ENCODE peak calls at places on chromosome 14, in four cellular contexts. One of them, this sample, is unnamed.

GRCh38 chr14:88682495-88683114 is 110.1 kb downstream of the EML5 start:
- DNase-seq in WTC11: peak
- DNase-seq in SK-N-SH: peak
- DNase-seq in GM12878: no peak
- DNase-seq in this sample: peak

GRCh38 chr14:106808458-106808857 is 1282.1 kb downstream of the TMEM121 start:
- DNase-seq in WTC11: no peak
- DNase-seq in SK-N-SH: no peak
- DNase-seq in GM12878: no peak
- DNase-seq in this sample: no peak

GRCh38 chr14:71659165-71659564 is 273.1 kb upstream of the RGS6 start:
- DNase-seq in WTC11: no peak
- DNase-seq in SK-N-SH: no peak
- DNase-seq in GM12878: no peak
- DNase-seq in this sample: no peak

GRCh38 chr14:51607677-51608076 is 44.0 kb upstream of the FRMD6 start:
- DNase-seq in WTC11: no peak
- DNase-seq in SK-N-SH: no peak
- DNase-seq in GM12878: no peak
- DNase-seq in this sample: no peak

GRCh38 chr14:101102875-101103274 is 199.4 kb upstream of the RTL1 start:
- DNase-seq in WTC11: no peak
- DNase-seq in SK-N-SH: peak
- DNase-seq in GM12878: no peak
- DNase-seq in this sample: no peak

GRCh38 chr14:86086962-86087361 is 557.0 kb downstream of the FLRT2 start:
- DNase-seq in WTC11: no peak
- DNase-seq in SK-N-SH: no peak
- DNase-seq in GM12878: no peak
- DNase-seq in this sample: no peak

GRCh38 chr14:70904376-70904775 is 2.9 kb upstream of the PCNX1 start:
- DNase-seq in WTC11: no peak
- DNase-seq in SK-N-SH: no peak
- DNase-seq in GM12878: no peak
- DNase-seq in this sample: no peak

GRCh38 chr14:102697125-102697900 is 79.9 kb upstream of the TRAF3 start:
- DNase-seq in WTC11: no peak
- DNase-seq in SK-N-SH: no peak
- DNase-seq in GM12878: no peak
- DNase-seq in this sample: no peak

GRCh38 chr14:60328588-60328987 is 79.6 kb downstream of the PPM1A start:
- DNase-seq in WTC11: peak
- DNase-seq in SK-N-SH: peak
- DNase-seq in GM12878: no peak
- DNase-seq in this sample: no peak

GRCh38 chr14:61218765-61219164 is 62.4 kb downstream of the TMEM30B start:
- DNase-seq in WTC11: no peak
- DNase-seq in SK-N-SH: peak
- DNase-seq in GM12878: no peak
- DNase-seq in this sample: no peak

GRCh38 chr14:49955013-49955412 is 62.1 kb downstream of the ARF6 start:
- DNase-seq in WTC11: no peak
- DNase-seq in SK-N-SH: no peak
- DNase-seq in GM12878: no peak
- DNase-seq in this sample: no peak

GRCh38 chr14:24674204-24674970 is 40.4 kb upstream of the GZMB start:
- DNase-seq in WTC11: no peak
- DNase-seq in SK-N-SH: no peak
- DNase-seq in GM12878: no peak
- DNase-seq in this sample: no peak

DNA sequence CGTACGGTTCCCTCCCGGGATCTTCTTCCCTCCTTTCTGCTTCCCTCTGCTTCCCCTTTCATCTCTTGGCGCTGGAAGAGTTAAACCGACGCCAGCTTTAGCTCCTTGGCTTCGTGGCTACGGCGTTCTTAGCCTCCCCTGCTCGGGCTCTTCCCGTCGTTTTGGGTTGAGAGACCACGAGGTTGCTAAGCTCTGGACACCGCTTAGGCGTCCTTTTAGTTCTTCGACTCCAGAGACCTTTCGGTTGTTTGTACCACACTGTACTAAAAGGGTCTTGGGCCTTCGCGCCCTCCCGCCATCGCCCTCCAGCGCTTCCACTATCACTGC is 545 bp downstream of the CPSF2 start:
- DNase-seq in WTC11: no peak
- DNase-seq in SK-N-SH: no peak
- DNase-seq in GM12878: no peak
- DNase-seq in this sample: no peak
- TF ChIP-seq USF1 in WTC11: no peak
- TF ChIP-seq USF1 in SK-N-SH: no peak
- TF ChIP-seq USF1 in GM12878: no peak
- TF ChIP-seq USF1 in this sample: no peak

GRCh38 chr14:55589171-55589570 is 9.2 kb downstream of the KTN1 start:
- DNase-seq in WTC11: no peak
- DNase-seq in SK-N-SH: no peak
- DNase-seq in GM12878: no peak
- DNase-seq in this sample: no peak
- TF ChIP-seq USF1 in WTC11: no peak
- TF ChIP-seq USF1 in SK-N-SH: no peak
- TF ChIP-seq USF1 in GM12878: no peak
- TF ChIP-seq USF1 in this sample: no peak

DNA sequence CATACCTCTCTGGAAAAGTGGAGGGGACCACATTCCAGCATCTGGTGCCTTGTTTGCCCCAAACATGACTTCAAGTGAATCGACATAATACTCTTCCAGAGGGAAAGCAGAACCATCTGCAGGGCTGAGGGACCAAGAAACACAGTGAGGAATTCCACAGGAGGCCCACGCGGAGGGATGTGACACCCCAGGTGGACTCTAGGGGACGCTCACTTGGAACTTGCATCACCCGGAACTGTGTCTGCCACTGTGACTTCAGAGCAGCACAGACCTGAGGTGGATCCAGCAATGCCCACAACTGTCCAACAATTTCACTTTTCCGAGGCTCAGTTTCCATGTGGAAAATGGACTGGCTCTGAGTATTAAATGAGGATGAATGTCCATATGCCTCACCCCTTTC is 14.3 kb upstream of the CLMN start:
- DNase-seq in WTC11: no peak
- DNase-seq in SK-N-SH: no peak
- DNase-seq in GM12878: no peak
- DNase-seq in this sample: peak
- TF ChIP-seq USF1 in WTC11: no peak
- TF ChIP-seq USF1 in SK-N-SH: no peak
- TF ChIP-seq USF1 in GM12878: no peak
- TF ChIP-seq USF1 in this sample: no peak

GRCh38 chr14:63228221-63228620 is 24.0 kb downstream of the RHOJ start:
- DNase-seq in WTC11: no peak
- DNase-seq in SK-N-SH: no peak
- DNase-seq in GM12878: no peak
- DNase-seq in this sample: no peak

GRCh38 chr14:63231733-63232132 is 27.5 kb downstream of the RHOJ start:
- DNase-seq in WTC11: no peak
- DNase-seq in SK-N-SH: no peak
- DNase-seq in GM12878: no peak
- DNase-seq in this sample: no peak

GRCh38 chr14:63223596-63223995 is 19.4 kb downstream of the RHOJ start:
- DNase-seq in WTC11: no peak
- DNase-seq in SK-N-SH: no peak
- DNase-seq in GM12878: no peak
- DNase-seq in this sample: no peak

GRCh38 chr14:63224196-63224595 is 20.0 kb downstream of the RHOJ start:
- DNase-seq in WTC11: no peak
- DNase-seq in SK-N-SH: no peak
- DNase-seq in GM12878: no peak
- DNase-seq in this sample: no peak

DNA sequence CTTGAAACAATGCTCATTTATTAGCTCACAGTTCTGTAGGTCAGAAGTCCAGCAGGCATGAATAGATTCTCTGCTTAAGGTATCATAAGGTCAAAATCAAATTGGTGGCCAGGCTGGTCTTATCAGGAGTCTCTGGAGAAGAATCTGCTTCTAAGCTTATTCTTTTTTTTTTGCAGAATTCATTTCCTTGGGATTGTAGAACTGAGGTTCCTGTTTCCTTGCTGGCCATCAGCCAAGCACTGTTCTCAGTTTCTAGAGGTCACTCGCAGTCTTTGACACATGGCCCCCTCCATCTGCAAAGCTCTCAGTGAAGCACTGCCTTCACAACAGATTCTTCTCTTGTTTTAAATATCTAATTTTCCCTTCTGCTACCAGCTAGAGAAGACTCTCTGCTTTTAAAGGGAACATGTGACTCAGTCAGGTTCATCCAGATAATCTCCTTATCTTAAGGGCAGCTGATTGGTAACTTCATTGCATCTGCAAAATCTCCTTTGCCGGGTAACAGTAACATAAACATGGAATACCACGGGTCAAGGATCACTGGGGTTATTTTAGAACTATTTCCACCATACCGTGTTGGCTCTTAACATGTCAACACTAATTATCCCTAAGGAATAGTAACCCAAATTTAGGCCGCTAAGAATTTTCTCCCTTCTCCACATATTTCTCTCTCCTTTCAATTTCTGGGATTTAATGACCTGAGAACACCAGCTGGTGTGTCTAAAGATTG is 25.3 kb downstream of the RHOJ start:
- DNase-seq in WTC11: no peak
- DNase-seq in SK-N-SH: no peak
- DNase-seq in GM12878: no peak
- DNase-seq in this sample: no peak
- TF ChIP-seq USF1 in WTC11: no peak
- TF ChIP-seq USF1 in SK-N-SH: no peak
- TF ChIP-seq USF1 in GM12878: no peak
- TF ChIP-seq USF1 in this sample: no peak

DNA sequence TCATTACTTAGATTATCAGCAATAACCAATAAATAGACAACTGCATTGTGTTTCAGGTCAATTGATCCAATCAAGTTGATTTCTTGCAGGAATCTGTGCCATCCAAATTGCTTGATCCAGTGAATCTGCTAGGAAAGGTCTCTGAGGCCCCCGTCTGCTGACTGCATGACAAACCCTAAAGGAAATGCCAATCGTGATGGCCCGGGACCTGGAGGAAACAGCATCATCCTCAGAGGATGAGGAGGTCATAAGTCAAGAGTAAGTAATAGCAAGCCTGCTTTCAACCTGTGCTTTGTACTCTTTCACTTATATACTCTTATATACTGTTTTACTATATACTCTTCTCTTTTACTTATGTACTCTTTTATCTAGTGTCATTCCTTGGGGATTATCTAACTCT is 1.9 kb downstream of the TTLL5 start:
- DNase-seq in WTC11: no peak
- DNase-seq in SK-N-SH: no peak
- DNase-seq in GM12878: no peak
- DNase-seq in this sample: no peak
- TF ChIP-seq USF1 in WTC11: no peak
- TF ChIP-seq USF1 in SK-N-SH: no peak
- TF ChIP-seq USF1 in GM12878: no peak
- TF ChIP-seq USF1 in this sample: no peak

GRCh38 chr14:58107947-58108552 is 44.0 kb downstream of the ARMH4 start:
- DNase-seq in WTC11: peak
- DNase-seq in SK-N-SH: peak
- DNase-seq in GM12878: no peak
- DNase-seq in this sample: peak
- TF ChIP-seq USF1 in WTC11: no peak
- TF ChIP-seq USF1 in SK-N-SH: no peak
- TF ChIP-seq USF1 in GM12878: no peak
- TF ChIP-seq USF1 in this sample: no peak

GRCh38 chr14:97824218-97824617 is 1027.0 kb downstream of the VRK1 start:
- DNase-seq in WTC11: no peak
- DNase-seq in SK-N-SH: no peak
- DNase-seq in GM12878: no peak
- DNase-seq in this sample: no peak
- TF ChIP-seq USF1 in WTC11: no peak
- TF ChIP-seq USF1 in SK-N-SH: no peak
- TF ChIP-seq USF1 in GM12878: no peak
- TF ChIP-seq USF1 in this sample: no peak

GRCh38 chr14:105020815-105021655 is at the start of gene CDCA4:
- DNase-seq in WTC11: peak
- DNase-seq in SK-N-SH: peak
- DNase-seq in GM12878: peak
- DNase-seq in this sample: peak

GRCh38 chr14:105018414-105018813 is 2.5 kb downstream of the CDCA4 start:
- DNase-seq in WTC11: no peak
- DNase-seq in SK-N-SH: no peak
- DNase-seq in GM12878: no peak
- DNase-seq in this sample: no peak

GRCh38 chr14:105022276-105022670 is 1.4 kb upstream of the CDCA4 start:
- DNase-seq in WTC11: no peak
- DNase-seq in SK-N-SH: no peak
- DNase-seq in GM12878: no peak
- DNase-seq in this sample: no peak

GRCh38 chr14:105021656-105022275 is 883 bp upstream of the CDCA4 start:
- DNase-seq in WTC11: peak
- DNase-seq in SK-N-SH: peak
- DNase-seq in GM12878: no peak
- DNase-seq in this sample: peak

DNA sequence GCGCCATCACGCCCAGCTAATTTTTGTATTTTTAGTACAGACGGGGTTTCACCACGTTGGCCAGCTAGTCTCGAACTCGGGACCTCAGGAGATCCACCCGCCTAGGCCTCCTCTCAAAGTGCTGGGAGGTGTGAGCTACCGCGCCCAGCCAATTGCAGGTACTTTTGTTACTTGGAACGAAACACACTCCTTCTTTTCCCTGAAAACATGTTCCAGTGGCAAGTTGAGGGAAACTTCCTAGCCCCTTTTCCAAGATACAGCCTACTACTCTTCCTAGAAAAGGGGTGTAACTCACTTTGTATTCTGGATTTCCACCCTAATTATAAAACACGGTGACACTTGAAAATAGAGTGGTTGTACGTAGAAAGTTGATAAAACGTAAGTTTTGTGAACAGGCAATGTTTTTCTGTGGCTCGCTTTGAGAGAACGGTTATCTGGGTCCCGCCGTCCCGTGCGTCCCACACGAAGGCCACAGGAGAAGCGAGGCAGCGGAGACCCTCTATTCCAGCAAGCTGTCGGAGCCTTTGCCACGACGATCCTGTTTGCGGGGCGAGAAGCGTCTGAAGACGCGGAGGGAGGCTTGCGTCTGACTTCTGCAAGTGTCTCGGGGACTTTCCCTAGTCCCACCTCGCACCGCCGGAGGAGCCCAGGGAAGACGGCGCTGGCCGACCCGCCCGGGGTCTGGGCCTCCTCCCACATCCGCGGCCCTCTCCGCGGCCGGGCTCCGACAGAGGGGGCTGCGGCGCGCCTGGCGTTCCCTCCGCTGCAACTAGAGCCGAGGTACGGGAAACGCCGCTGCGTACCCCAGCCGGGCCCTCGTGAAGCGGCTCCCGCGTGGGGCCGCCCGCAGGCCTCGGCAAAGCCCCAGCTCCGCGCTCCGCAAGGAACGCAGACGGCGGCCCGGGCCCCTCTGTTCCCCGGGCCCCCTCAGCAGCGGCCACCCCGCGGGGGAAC is 745 bp downstream of the CDCA4 start:
- DNase-seq in WTC11: peak
- DNase-seq in SK-N-SH: no peak
- DNase-seq in GM12878: no peak
- DNase-seq in this sample: no peak
- TF ChIP-seq USF1 in WTC11: no peak
- TF ChIP-seq USF1 in SK-N-SH: no peak
- TF ChIP-seq USF1 in GM12878: no peak
- TF ChIP-seq USF1 in this sample: no peak

GRCh38 chr14:28609228-28609828 is 157.3 kb upstream of the FOXG1 start:
- DNase-seq in WTC11: peak
- DNase-seq in SK-N-SH: peak
- DNase-seq in GM12878: no peak
- DNase-seq in this sample: peak
- TF ChIP-seq USF1 in WTC11: no peak
- TF ChIP-seq USF1 in SK-N-SH: no peak
- TF ChIP-seq USF1 in GM12878: no peak
- TF ChIP-seq USF1 in this sample: no peak

GRCh38 chr14:65412881-65413738 is 580 bp downstream of the FUT8 start:
- DNase-seq in WTC11: peak
- DNase-seq in SK-N-SH: peak
- DNase-seq in GM12878: no peak
- DNase-seq in this sample: no peak
- TF ChIP-seq USF1 in WTC11: no peak
- TF ChIP-seq USF1 in SK-N-SH: no peak
- TF ChIP-seq USF1 in GM12878: no peak
- TF ChIP-seq USF1 in this sample: no peak

This sample was measured in K562.